ENCODE peak calls at places on chromosomes 1 and 21, in seven cellular contexts. R is transverse colon; C is iris pigment epithelial cell; B is NCI-H1092 treated with DMSO at 0.1 percent for 48 hours; P is CD8-positive, alpha-beta T cell; Q is A172; A is WTC11. W is an unnamed sample.

GRCh38 chr1:201469645-201470074 is 672 bp upstream of the PHLDA3 start:
- DNase-seq in R (no peak), C (no peak), B (no peak), P (no peak), Q (no peak), A (peak), W (no peak)

GRCh38 chr1:184513966-184514365 is 127.1 kb downstream of the C1orf21 start:
- DNase-seq in R (no peak), C (peak), B (no peak), P (no peak), Q (peak), A (no peak), W (no peak)

GRCh38 chr21:41602511-41602910 is 94.6 kb upstream of the TMPRSS2 start:
- DNase-seq in R (no peak), C (no peak), B (no peak), P (no peak), Q (no peak), A (no peak), W (no peak)

GRCh38 chr1:149997585-149998262 is 12.8 kb downstream of the OTUD7B start:
- DNase-seq in R (no peak), C (no peak), B (no peak), P (no peak), Q (no peak), A (no peak), W (no peak)

GRCh38 chr1:94017155-94017829 is 103.7 kb downstream of the ABCA4 start:
- DNase-seq in R (no peak), C (no peak), B (no peak), P (no peak), Q (no peak), A (no peak), W (no peak)

GRCh38 chr1:233664804-233665574 is 51.1 kb downstream of the KCNK1 start:
- DNase-seq in R (no peak), C (no peak), B (no peak), P (no peak), Q (no peak), A (no peak), W (peak)

GRCh38 chr1:171655215-171656116 is 3.0 kb upstream of the MYOC start:
- DNase-seq in R (peak), C (peak), B (peak), P (peak), Q (peak), A (peak), W (peak)

GRCh38 chr1:59978026-59978425 is 51.5 kb upstream of the CYP2J2 start:
- DNase-seq in R (no peak), C (peak), B (no peak), P (no peak), Q (no peak), A (no peak), W (no peak)

GRCh38 chr21:25179116-25179515 is 428.2 kb downstream of the MRPL39 start:
- DNase-seq in R (no peak), C (peak), B (no peak), P (no peak), Q (peak), A (no peak), W (no peak)

GRCh38 chr1:205226868-205227583 is 720 bp upstream of the TMCC2 start:
- DNase-seq in R (no peak), C (peak), B (peak), P (no peak), Q (peak), A (no peak), W (no peak)

GRCh38 chr1:147892731-147893214 is 9.8 kb upstream of the GJA8 start:
- DNase-seq in R (no peak), C (peak), B (peak), P (no peak), Q (peak), A (peak), W (peak)

GRCh38 chr1:213953816-213954215 is 34.0 kb upstream of the PROX1 start:
- DNase-seq in R (no peak), C (no peak), B (no peak), P (no peak), Q (no peak), A (no peak), W (no peak)

GRCh38 chr1:233675893-233676292 is 62.0 kb downstream of the KCNK1 start:
- DNase-seq in R (no peak), C (no peak), B (no peak), P (no peak), Q (no peak), A (no peak), W (no peak)

GRCh38 chr1:160362168-160362941 is 4.5 kb upstream of the NHLH1 start:
- DNase-seq in R (no peak), C (no peak), B (no peak), P (no peak), Q (no peak), A (peak), W (peak)

GRCh38 chr1:165476776-165477175 is 31.9 kb upstream of the RXRG start:
- DNase-seq in R (no peak), C (no peak), B (no peak), P (no peak), Q (no peak), A (no peak), W (no peak)

GRCh38 chr1:10779841-10780240 is 16.6 kb downstream of the CASZ1 start:
- DNase-seq in R (peak), C (no peak), B (peak), P (no peak), Q (no peak), A (no peak), W (no peak)

GRCh38 chr1:168636200-168636599 is 59.8 kb downstream of the XCL1 start:
- DNase-seq in R (no peak), C (peak), B (peak), P (no peak), Q (no peak), A (no peak), W (no peak)

GRCh38 chr1:25425098-25426085 is 4.8 kb upstream of the RHCE start:
- DNase-seq in R (peak), C (peak), B (no peak), P (no peak), Q (no peak), A (no peak), W (no peak)

GRCh38 chr1:161486806-161487482 is 18.3 kb upstream of the FCGR2A start:
- DNase-seq in R (peak), C (peak), B (peak), P (peak), Q (peak), A (no peak), W (peak)

GRCh38 chr1:6083801-6084467 is 38.2 kb downstream of the KCNAB2 start:
- DNase-seq in R (no peak), C (no peak), B (no peak), P (no peak), Q (no peak), A (no peak), W (no peak)

GRCh38 chr1:85065550-85065949 is 17.2 kb upstream of the MCOLN3 start:
- DNase-seq in R (no peak), C (no peak), B (no peak), P (no peak), Q (no peak), A (no peak), W (no peak)

GRCh38 chr1:31099283-31100063 is 34.0 kb upstream of the PUM1 start:
- DNase-seq in R (peak), C (no peak), B (no peak), P (no peak), Q (no peak), A (no peak), W (no peak)

GRCh38 chr1:53681647-53682368 is 57.2 kb downstream of the GLIS1 start:
- DNase-seq in R (peak), C (peak), B (peak), P (peak), Q (peak), A (peak), W (peak)

GRCh38 chr21:42118121-42118795 is 47.1 kb downstream of the UMODL1 start:
- DNase-seq in R (no peak), C (no peak), B (peak), P (no peak), Q (no peak), A (no peak), W (no peak)

GRCh38 chr1:117166076-117166475 is 44.5 kb upstream of the TRIM45 start:
- DNase-seq in R (no peak), C (peak), B (no peak), P (no peak), Q (peak), A (no peak), W (no peak)

GRCh38 chr1:8004803-8005573 is 21.1 kb downstream of the ERRFI1 start:
- DNase-seq in R (peak), C (peak), B (no peak), P (no peak), Q (peak), A (no peak), W (no peak)

GRCh38 chr1:1573843-1574720 is 581 bp downstream of the SSU72 start:
- DNase-seq in R (peak), C (peak), B (peak), P (peak), Q (peak), A (peak), W (peak)

GRCh38 chr1:212186427-212187207 is 98.6 kb upstream of the PPP2R5A start:
- DNase-seq in R (peak), C (no peak), B (no peak), P (no peak), Q (no peak), A (no peak), W (no peak)